ENCODE peak calls at places on chromosomes 5 and 9, in four cellular contexts. One of them, this sample, is unnamed.

GRCh38 chr9:124392855-124393460 is 22.3 kb downstream of the PSMB7 start:
- DNase-seq in H1: no peak
- DNase-seq in GM12878: no peak
- DNase-seq in K562: peak; percentile 54
- DNase-seq in this sample: peak; percentile 39

GRCh38 chr9:127388037-127388855 is 8.7 kb upstream of the SLC2A8 start:
- DNase-seq in GM12878: peak; percentile 79
- DNase-seq in H1: no peak
- DNase-seq in K562: no peak
- DNase-seq in this sample: peak; percentile 86

GRCh38 chr5:152527358-152528048 is 122.4 kb upstream of the NMUR2 start:
- DNase-seq in GM12878: no peak
- DNase-seq in K562: no peak
- DNase-seq in H1: no peak
- DNase-seq in this sample: no peak

GRCh38 chr5:76737131-76737556 is 21.2 kb downstream of the F2R start:
- DNase-seq in H1: no peak
- DNase-seq in K562: no peak
- DNase-seq in GM12878: peak; percentile 96
- DNase-seq in this sample: no peak

GRCh38 chr9:105828596-105829213 is 134.4 kb downstream of the TMEM38B start:
- DNase-seq in H1: no peak
- DNase-seq in GM12878: no peak
- DNase-seq in K562: no peak
- DNase-seq in this sample: no peak

GRCh38 chr5:72197393-72197792 is 90.1 kb downstream of the MAP1B start:
- DNase-seq in K562: no peak
- DNase-seq in GM12878: no peak
- DNase-seq in H1: no peak
- DNase-seq in this sample: no peak

GRCh38 chr9:91033802-91034201 is 232.2 kb downstream of the SYK start:
- DNase-seq in H1: no peak
- DNase-seq in GM12878: no peak
- DNase-seq in K562: peak; percentile 13
- DNase-seq in this sample: peak; percentile 4

GRCh38 chr5:181217111-181217804 is 5.8 kb upstream of the TRIM41 start:
- DNase-seq in GM12878: peak; percentile 25
- DNase-seq in H1: no peak
- DNase-seq in K562: peak; percentile 53
- DNase-seq in this sample: no peak

GRCh38 chr5:40988761-40989510 is 79.6 kb downstream of the C7 start:
- DNase-seq in GM12878: no peak
- DNase-seq in K562: no peak
- DNase-seq in H1: no peak
- DNase-seq in this sample: no peak

GRCh38 chr9:95508968-95509850 is 7.6 kb downstream of the PTCH1 start:
- DNase-seq in K562: peak; percentile 77
- DNase-seq in H1: peak; percentile 92
- DNase-seq in GM12878: peak; percentile 56
- DNase-seq in this sample: peak; percentile 69
- TF ChIP-seq EGR1 in K562: peak; percentile 74
- TF ChIP-seq EGR1 in H1: no peak
- TF ChIP-seq EGR1 in GM12878: peak; percentile 59
- TF ChIP-seq EGR1 in this sample: no peak

GRCh38 chr5:981466-981865 is 27.1 kb upstream of the NKD2 start:
- DNase-seq in H1: no peak
- DNase-seq in K562: no peak
- DNase-seq in GM12878: no peak
- DNase-seq in this sample: no peak

GRCh38 chr5:979100-979817 is 29.3 kb upstream of the NKD2 start:
- DNase-seq in GM12878: no peak
- DNase-seq in K562: no peak
- DNase-seq in H1: no peak
- DNase-seq in this sample: no peak

GRCh38 chr5:980001-980588 is 28.5 kb upstream of the NKD2 start:
- DNase-seq in H1: no peak
- DNase-seq in K562: no peak
- DNase-seq in GM12878: no peak
- DNase-seq in this sample: no peak

GRCh38 chr5:982377-983237 is 26.0 kb upstream of the NKD2 start:
- DNase-seq in GM12878: no peak
- DNase-seq in K562: peak; percentile 71
- DNase-seq in H1: peak; percentile 38
- DNase-seq in this sample: no peak

DNA sequence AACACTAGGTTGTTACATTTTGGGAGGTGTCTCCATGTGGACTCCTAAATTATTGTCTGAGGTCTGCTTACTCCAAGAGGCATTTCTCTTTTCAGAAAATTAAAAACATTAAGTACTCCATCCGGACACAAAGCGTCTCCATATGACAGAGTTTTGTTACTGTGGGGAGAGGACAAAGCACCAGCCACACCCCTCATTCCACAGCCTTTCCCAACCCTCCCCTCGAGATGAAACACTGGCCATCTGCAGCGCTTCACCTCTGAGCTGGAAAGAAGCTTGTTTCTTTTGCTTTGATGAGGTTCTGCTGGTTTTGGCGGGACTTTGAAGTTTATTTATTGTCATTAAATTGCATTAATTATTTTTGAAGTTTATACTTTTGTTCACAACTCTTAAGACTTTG is 27.7 kb upstream of the NKD2 start:
- DNase-seq in GM12878: no peak
- DNase-seq in K562: no peak
- DNase-seq in H1: no peak
- DNase-seq in this sample: no peak
- TF ChIP-seq EGR1 in GM12878: no peak
- TF ChIP-seq EGR1 in K562: no peak
- TF ChIP-seq EGR1 in H1: no peak
- TF ChIP-seq EGR1 in this sample: no peak

DNA sequence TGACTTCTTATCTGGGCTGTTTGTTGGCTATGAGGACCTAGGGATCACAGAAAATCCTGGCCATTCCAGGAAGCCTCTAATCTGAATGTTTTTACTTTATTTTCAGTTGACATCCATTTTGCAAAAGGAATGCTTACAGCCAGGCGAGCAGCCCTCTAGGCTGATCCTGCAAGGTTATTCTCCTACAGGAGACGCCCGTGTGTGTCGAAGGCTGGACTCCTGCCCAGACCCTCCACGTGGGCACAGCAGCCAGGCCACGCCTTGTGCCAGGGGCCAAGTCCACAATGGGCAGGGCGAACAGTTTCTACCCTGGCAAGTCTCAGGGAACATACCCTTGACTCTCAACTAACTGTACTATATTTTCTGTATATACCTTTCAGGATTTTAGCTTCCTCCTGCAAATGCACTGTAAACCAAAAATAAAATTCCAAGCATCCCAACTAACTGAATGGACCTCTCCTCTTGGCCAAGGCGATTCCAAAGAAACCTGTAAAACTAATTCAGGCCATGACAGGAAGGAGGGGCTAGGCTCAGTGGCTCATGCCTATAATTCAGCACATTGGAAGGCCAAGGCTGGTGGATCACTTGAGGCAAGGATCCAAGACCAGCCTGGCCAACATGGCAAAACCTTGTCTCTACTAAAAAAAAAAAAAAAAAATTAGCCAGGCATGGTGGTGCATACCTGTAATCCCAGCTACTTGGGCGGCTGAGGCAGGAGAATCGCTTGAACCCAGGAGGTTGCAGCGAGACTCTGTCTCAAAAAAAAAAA is 5.7 kb downstream of the CMBL start:
- DNase-seq in H1: no peak
- DNase-seq in GM12878: no peak
- DNase-seq in K562: no peak
- DNase-seq in this sample: no peak
- TF ChIP-seq EGR1 in H1: no peak
- TF ChIP-seq EGR1 in GM12878: no peak
- TF ChIP-seq EGR1 in K562: no peak
- TF ChIP-seq EGR1 in this sample: no peak

DNA sequence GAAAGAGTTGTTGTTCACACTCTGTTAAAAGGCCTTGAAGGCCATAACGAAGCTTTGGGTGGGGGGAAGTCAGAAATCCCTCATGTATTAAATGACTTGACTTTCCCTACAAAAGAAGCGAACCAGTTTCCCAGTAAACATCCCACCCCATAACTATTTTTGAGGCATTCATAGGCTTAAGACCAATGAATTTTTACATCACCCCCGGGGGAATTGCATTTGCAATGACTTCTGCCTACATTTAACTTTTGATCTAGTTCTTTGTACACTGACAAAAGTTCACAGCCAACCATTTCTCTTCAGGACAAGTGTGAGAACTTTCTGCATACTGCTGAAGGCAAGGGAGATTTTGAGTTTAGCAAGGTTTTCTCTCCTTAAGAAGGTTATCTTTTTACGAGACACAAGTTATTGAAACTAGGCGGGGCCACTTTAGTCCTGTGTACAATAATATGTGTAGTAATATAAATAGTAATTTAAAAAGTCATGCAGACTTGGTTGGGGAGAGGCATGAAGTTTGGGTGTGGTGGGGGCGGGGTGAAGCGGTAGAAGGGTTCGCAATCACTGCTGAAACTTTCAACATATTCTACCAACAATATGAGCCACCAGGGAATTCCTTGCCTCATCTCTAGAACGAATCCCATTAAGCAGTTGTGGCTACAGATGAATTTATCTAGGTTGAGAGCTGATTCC is 2.5 kb downstream of the TJP2 start:
- DNase-seq in H1: no peak
- DNase-seq in K562: no peak
- DNase-seq in GM12878: no peak
- DNase-seq in this sample: no peak
- TF ChIP-seq EGR1 in H1: no peak
- TF ChIP-seq EGR1 in K562: no peak
- TF ChIP-seq EGR1 in GM12878: no peak
- TF ChIP-seq EGR1 in this sample: no peak

DNA sequence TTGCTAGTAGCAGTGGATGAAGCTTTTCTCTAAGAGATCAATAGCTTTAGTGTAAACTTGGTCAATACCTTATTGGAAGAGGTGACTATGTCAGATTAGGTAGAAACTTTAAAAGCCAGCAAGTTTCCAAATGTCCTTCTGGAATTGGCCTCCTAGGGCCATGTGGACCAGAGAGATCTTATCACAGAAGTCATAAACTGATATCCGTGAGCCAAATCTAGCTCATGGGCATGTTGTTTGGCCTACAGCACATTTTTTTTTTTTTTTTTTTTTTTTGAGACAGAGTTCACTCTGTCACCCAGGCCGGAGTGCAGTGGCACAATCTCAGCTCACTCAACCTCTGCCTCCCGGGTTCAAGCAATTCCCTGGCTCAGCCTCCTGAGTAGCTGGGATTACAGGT is 157.5 kb upstream of the CCDC152 start:
- DNase-seq in GM12878: no peak
- DNase-seq in H1: no peak
- DNase-seq in K562: no peak
- DNase-seq in this sample: no peak
- TF ChIP-seq EGR1 in GM12878: no peak
- TF ChIP-seq EGR1 in H1: no peak
- TF ChIP-seq EGR1 in K562: no peak
- TF ChIP-seq EGR1 in this sample: no peak

DNA sequence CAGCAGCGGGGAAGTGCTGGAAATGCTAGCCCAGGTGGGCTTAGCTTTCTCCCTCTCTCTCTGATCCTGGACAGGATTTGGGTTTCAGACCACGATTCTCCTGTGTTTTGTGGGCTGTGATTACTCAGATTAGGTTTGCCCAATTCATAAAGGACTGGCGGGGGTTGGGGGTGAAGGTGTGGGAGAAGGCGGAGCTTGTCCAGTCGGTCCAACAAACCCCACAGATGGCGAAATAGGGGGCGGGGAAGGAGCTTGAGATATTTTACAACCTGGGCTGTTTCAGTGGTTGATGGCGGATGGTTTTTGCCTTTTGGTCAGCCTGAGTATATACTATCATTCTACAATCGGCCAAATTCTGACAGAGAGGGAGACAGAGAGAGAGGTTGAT is 35.2 kb downstream of the PCDHAC2 start:
- DNase-seq in H1: no peak
- DNase-seq in K562: no peak
- DNase-seq in GM12878: no peak
- DNase-seq in this sample: peak; percentile 40
- TF ChIP-seq EGR1 in H1: no peak
- TF ChIP-seq EGR1 in K562: no peak
- TF ChIP-seq EGR1 in GM12878: no peak
- TF ChIP-seq EGR1 in this sample: no peak

GRCh38 chr9:136203406-136204085 is 1.4 kb downstream of the LHX3 start:
- DNase-seq in H1: no peak
- DNase-seq in GM12878: no peak
- DNase-seq in K562: no peak
- DNase-seq in this sample: no peak

GRCh38 chr9:136206602-136207333 is 1.8 kb upstream of the LHX3 start:
- DNase-seq in H1: no peak
- DNase-seq in GM12878: no peak
- DNase-seq in K562: peak; percentile 45
- DNase-seq in this sample: no peak

GRCh38 chr9:136205707-136205992 is 722 bp upstream of the LHX3 start:
- DNase-seq in H1: no peak
- DNase-seq in K562: no peak
- DNase-seq in GM12878: no peak
- DNase-seq in this sample: no peak

GRCh38 chr9:136204086-136204805 is 682 bp downstream of the LHX3 start:
- DNase-seq in GM12878: no peak
- DNase-seq in H1: no peak
- DNase-seq in K562: no peak
- DNase-seq in this sample: no peak

GRCh38 chr9:136204838-136205706 is at the start of gene LHX3:
- DNase-seq in H1: no peak
- DNase-seq in K562: no peak
- DNase-seq in GM12878: no peak
- DNase-seq in this sample: no peak
- TF ChIP-seq EGR1 in H1: no peak
- TF ChIP-seq EGR1 in K562: no peak
- TF ChIP-seq EGR1 in GM12878: no peak
- TF ChIP-seq EGR1 in this sample: no peak

DNA sequence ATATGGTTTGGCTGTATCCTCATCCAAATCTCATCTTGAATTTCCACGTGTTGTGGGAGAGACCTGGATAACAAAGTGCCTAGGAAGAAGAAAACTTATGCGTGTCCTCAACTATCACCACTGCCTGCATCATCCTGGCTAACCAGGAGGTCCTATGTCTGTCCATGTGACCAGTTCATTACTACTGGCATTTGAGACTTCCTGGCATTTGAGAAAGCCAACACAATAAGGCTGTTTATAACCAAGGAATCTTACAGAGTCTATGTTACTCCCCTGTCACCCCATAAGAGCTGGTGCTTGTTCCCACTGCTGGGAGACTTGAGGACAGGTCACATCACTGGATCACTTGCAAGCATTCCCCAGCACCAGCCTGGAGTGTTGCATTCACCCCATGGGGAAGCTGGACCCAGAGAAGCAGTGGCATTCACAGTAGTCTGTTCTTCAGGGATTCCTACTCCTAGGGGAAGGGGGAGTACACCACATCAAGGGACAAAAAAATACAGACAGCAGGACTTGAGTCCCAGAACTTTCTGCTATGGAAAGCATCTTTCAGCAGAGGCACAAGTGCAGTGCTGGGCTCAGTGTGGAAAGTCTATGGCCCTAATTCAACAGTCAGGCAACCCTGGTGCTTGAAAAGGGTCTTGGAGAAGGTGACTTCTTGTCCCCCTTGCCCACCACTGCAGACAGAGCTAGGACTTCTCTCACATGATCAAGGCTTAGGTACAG is 717.1 kb downstream of the SEMA5A start:
- DNase-seq in GM12878: no peak
- DNase-seq in H1: no peak
- DNase-seq in K562: no peak
- DNase-seq in this sample: no peak
- TF ChIP-seq EGR1 in GM12878: no peak
- TF ChIP-seq EGR1 in H1: no peak
- TF ChIP-seq EGR1 in K562: no peak
- TF ChIP-seq EGR1 in this sample: no peak

GRCh38 chr9:136443687-136444086 is 4.0 kb upstream of the INPP5E start:
- DNase-seq in GM12878: no peak
- DNase-seq in H1: no peak
- DNase-seq in K562: no peak
- DNase-seq in this sample: no peak
- TF ChIP-seq EGR1 in GM12878: no peak
- TF ChIP-seq EGR1 in H1: no peak
- TF ChIP-seq EGR1 in K562: no peak
- TF ChIP-seq EGR1 in this sample: no peak